ENCODE peak calls at places on chromosomes 12 and 14, in seven cellular contexts. D, J, E, Z, B, R and V are unnamed samples.

GRCh38 chr12:34126239-34126641 is 103.9 kb downstream of the ALG10 start:
- DNase-seq in D (no peak), J (no peak), E (no peak), Z (no peak), B (no peak), R (no peak), V (no peak)

GRCh38 chr14:38994721-38995120 is 108.3 kb downstream of the SEC23A start:
- DNase-seq in D (no peak), J (no peak), E (no peak), Z (no peak), B (no peak), R (no peak), V (no peak)

GRCh38 chr12:5963515-5963914 is 18.5 kb upstream of the ANO2 start:
- DNase-seq in D (no peak), J (no peak), E (no peak), Z (no peak), B (no peak), R (no peak), V (no peak)

GRCh38 chr12:120231316-120232011 is 30.6 kb upstream of the RPLP0 start:
- DNase-seq in D (peak), J (no peak), E (peak), Z (peak), B (peak), R (peak), V (peak)

GRCh38 chr12:99223554-99223953 is 424.0 kb upstream of the GARIN6 start:
- DNase-seq in D (peak), J (no peak), E (no peak), Z (no peak), B (no peak), R (no peak), V (no peak)

GRCh38 chr14:75222208-75222701 is 45.8 kb upstream of the TMED10 start:
- DNase-seq in D (no peak), J (no peak), E (no peak), Z (no peak), B (no peak), R (peak), V (no peak)

GRCh38 chr14:91253795-91254323 is 9.4 kb upstream of the GPR68 start:
- DNase-seq in D (no peak), J (no peak), E (no peak), Z (no peak), B (no peak), R (no peak), V (no peak)

GRCh38 chr14:105053421-105053820 is 11.8 kb downstream of the GPR132 start:
- DNase-seq in D (no peak), J (no peak), E (no peak), Z (no peak), B (no peak), R (no peak), V (no peak)

GRCh38 chr14:81946808-81947798 is 413.4 kb upstream of the SEL1L start:
- DNase-seq in D (no peak), J (no peak), E (no peak), Z (no peak), B (no peak), R (peak), V (no peak)

GRCh38 chr12:121812320-121812871 is 8.6 kb downstream of the SETD1B start:
- DNase-seq in D (peak), J (peak), E (no peak), Z (peak), B (no peak), R (peak), V (no peak)

GRCh38 chr12:93137656-93138612 is 208.8 kb upstream of the EEA1 start:
- DNase-seq in D (no peak), J (no peak), E (no peak), Z (no peak), B (no peak), R (peak), V (no peak)

GRCh38 chr12:1791104-1791927 is 29.0 kb upstream of the LRTM2 start:
- DNase-seq in D (peak), J (no peak), E (no peak), Z (peak), B (peak), R (peak), V (peak)

GRCh38 chr14:69281450-69282169 is 21.7 kb downstream of the GALNT16 start:
- DNase-seq in D (no peak), J (no peak), E (no peak), Z (no peak), B (no peak), R (no peak), V (no peak)

GRCh38 chr12:25550186-25550585 is 2.9 kb downstream of the LMNTD1 start:
- DNase-seq in D (no peak), J (no peak), E (no peak), Z (no peak), B (no peak), R (no peak), V (no peak)

GRCh38 chr12:49288412-49288853 is 6.5 kb upstream of the PRPH start:
- DNase-seq in D (peak), J (no peak), E (no peak), Z (peak), B (peak), R (peak), V (no peak)

GRCh38 chr14:90419200-90419599 is 22.4 kb downstream of the CALM1 start:
- DNase-seq in D (peak), J (no peak), E (peak), Z (peak), B (no peak), R (peak), V (no peak)

GRCh38 chr14:96088911-96089310 is 49.7 kb downstream of the C14orf132 start:
- DNase-seq in D (no peak), J (no peak), E (no peak), Z (no peak), B (no peak), R (no peak), V (no peak)

GRCh38 chr14:56300495-56300894 is 182.3 kb downstream of the PELI2 start:
- DNase-seq in D (no peak), J (no peak), E (no peak), Z (no peak), B (no peak), R (peak), V (no peak)

GRCh38 chr14:52018252-52018651 is 28.9 kb downstream of the RTRAF start:
- DNase-seq in D (no peak), J (no peak), E (no peak), Z (peak), B (no peak), R (no peak), V (no peak)

GRCh38 chr12:113403435-113404415 is at the start of gene SDS:
- DNase-seq in D (peak), J (no peak), E (no peak), Z (peak), B (no peak), R (peak), V (no peak)

GRCh38 chr12:123741937-123742572 is 20.0 kb upstream of the DNAH10 start:
- DNase-seq in D (no peak), J (no peak), E (no peak), Z (no peak), B (no peak), R (no peak), V (no peak)

GRCh38 chr12:98738002-98738401 is 92.9 kb downstream of the APAF1 start:
- DNase-seq in D (no peak), J (no peak), E (no peak), Z (no peak), B (no peak), R (no peak), V (no peak)

GRCh38 chr14:68476212-68476964 is 316.5 kb downstream of the ZFP36L1 start:
- DNase-seq in D (peak), J (no peak), E (no peak), Z (peak), B (no peak), R (peak), V (no peak)

GRCh38 chr12:49553512-49554088 is 14.3 kb downstream of the MCRS1 start:
- DNase-seq in D (no peak), J (no peak), E (no peak), Z (no peak), B (no peak), R (no peak), V (peak)

GRCh38 chr14:51547260-51547659 is 104.5 kb upstream of the FRMD6 start:
- DNase-seq in D (no peak), J (no peak), E (peak), Z (peak), B (no peak), R (peak), V (peak)

GRCh38 chr14:61885203-61885961 is 123.2 kb downstream of the SNAPC1 start:
- DNase-seq in D (no peak), J (no peak), E (no peak), Z (no peak), B (no peak), R (no peak), V (no peak)

GRCh38 chr12:43754015-43754414 is 4.6 kb downstream of the PUS7L start:
- DNase-seq in D (no peak), J (no peak), E (no peak), Z (no peak), B (no peak), R (no peak), V (no peak)

GRCh38 chr14:70955543-70956480 is 48.6 kb downstream of the PCNX1 start:
- DNase-seq in D (no peak), J (no peak), E (no peak), Z (no peak), B (peak), R (peak), V (no peak)

GRCh38 chr12:93813972-93814821 is 137.0 kb downstream of the CRADD start:
- DNase-seq in D (peak), J (no peak), E (peak), Z (peak), B (no peak), R (peak), V (peak)

DNA sequence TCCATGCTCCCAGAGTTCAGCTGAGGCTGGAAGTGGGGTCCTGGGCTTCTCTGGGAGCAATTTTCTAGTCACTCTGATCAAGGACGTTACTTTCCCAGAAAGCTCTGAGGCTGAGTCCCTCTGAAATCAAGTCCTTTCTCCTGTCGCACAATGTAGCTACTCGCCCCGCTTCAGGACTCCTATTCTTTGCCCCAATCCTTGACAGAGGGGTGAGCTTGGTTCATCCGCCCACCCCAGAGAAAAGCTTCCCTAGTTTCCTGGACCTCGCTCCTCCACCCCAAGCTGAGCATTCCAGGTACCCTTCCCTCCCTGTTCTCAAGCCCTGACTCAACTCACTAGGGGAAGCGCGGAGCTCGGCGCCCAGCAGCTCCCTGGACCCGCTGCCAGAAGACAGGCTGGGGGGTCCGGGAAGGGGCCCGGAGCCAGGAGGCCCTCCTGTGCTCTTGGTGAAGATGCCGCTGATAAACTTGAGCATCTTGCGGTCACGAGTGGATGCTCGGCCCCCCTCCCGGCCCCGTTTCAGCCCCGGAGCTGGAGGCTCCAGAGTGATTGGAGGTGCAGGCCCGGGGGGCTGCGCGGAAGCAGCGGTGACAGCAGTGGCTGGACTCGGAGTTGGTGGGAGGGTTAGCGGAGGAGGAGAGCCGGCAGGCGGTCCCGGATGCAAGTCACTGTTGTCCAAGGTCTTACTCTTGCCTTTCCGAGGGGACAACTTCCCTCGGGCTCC is 1.6 kb downstream of the AGAP2 start:
- DNase-seq in D (no peak), J (no peak), E (no peak), Z (no peak), B (no peak), R (no peak), V (no peak)
- H3K4me3 ChIP-seq in D (no peak), J (no peak), E (peak), Z (no peak), B (no peak), R (no peak), V (no peak)

GRCh38 chr12:53244337-53244736 is 12.3 kb upstream of the RARG start:
- DNase-seq in D (no peak), J (no peak), E (no peak), Z (no peak), B (no peak), R (no peak), V (no peak)

GRCh38 chr12:53241623-53242412 is 9.8 kb upstream of the RARG start:
- DNase-seq in D (no peak), J (no peak), E (no peak), Z (no peak), B (no peak), R (no peak), V (no peak)

GRCh38 chr12:53239643-53240258 is 7.7 kb upstream of the RARG start:
- DNase-seq in D (no peak), J (no peak), E (no peak), Z (no peak), B (no peak), R (no peak), V (no peak)

GRCh38 chr12:53245289-53245688 is 13.3 kb upstream of the RARG start:
- DNase-seq in D (no peak), J (no peak), E (no peak), Z (no peak), B (no peak), R (no peak), V (no peak)
- H3K4me3 ChIP-seq in D (no peak), J (no peak), E (no peak), Z (no peak), B (no peak), R (no peak), V (no peak)

GRCh38 chr14:37625597-37626595 is 30.5 kb downstream of the TTC6 start:
- DNase-seq in D (no peak), J (no peak), E (no peak), Z (no peak), B (no peak), R (no peak), V (no peak)

GRCh38 chr14:37623552-37623951 is 28.1 kb downstream of the TTC6 start:
- DNase-seq in D (no peak), J (no peak), E (no peak), Z (no peak), B (no peak), R (peak), V (peak)

GRCh38 chr14:37620856-37621255 is 25.4 kb downstream of the TTC6 start:
- DNase-seq in D (no peak), J (no peak), E (no peak), Z (no peak), B (no peak), R (no peak), V (no peak)

GRCh38 chr14:37623971-37624370 is 28.5 kb downstream of the TTC6 start:
- DNase-seq in D (no peak), J (no peak), E (no peak), Z (no peak), B (no peak), R (no peak), V (no peak)

DNA sequence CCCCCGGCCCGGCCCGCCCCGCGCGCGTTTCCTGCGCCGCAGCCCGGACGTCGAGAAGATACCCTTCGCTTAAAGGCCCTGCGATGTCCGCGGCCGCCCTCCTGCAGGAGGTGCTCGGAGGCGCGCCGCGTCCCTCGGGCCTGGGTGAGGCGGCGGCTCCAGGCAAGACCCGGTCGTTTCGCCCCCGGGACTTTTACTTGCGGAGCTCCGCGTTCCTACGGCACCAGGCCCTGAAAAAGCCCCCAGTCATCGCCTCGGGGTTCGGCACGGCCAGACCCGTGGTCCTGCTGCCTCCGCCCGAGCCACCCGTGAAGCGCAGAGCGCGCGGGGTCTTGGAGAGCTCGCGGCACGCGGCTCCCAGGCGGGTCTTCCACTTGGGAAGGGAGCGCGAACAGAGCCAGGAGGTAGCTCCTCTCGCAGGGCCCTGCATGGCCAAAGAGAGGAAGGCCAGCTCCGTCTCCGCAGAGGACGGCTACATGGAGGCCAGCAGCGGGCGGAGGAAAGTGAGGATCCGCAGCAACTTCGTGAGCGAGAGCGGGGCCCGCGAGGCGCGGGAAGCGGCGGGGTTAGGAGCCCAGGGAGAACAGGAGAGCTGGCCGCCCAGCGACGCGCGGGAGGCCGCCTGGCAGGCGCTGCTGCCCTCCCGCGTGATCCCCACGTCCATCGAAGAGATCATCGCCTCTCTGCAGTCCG is 26.9 kb downstream of the TTC6 start:
- DNase-seq in D (no peak), J (peak), E (no peak), Z (no peak), B (no peak), R (peak), V (no peak)
- H3K4me3 ChIP-seq in D (no peak), J (peak), E (peak), Z (peak), B (no peak), R (peak), V (no peak)

GRCh38 chr12:54429014-54429471 is 10.0 kb upstream of the ITGA5 start:
- DNase-seq in D (no peak), J (no peak), E (no peak), Z (no peak), B (no peak), R (no peak), V (no peak)
- H3K4me3 ChIP-seq in D (no peak), J (no peak), E (no peak), Z (no peak), B (no peak), R (no peak), V (no peak)